ENCODE peak calls at places on chromosomes 3 and 15, in seven cellular contexts. V is tibial nerve, B is breast epithelium, W is ovary, C is heart left ventricle, O is HepG2, G is endothelial cell of umbilical vein. M is an unnamed sample.

GRCh38 chr15:94607176-94607654 is 375.9 kb downstream of the MCTP2 start:
- DNase-seq in W (peak; percentile 29), V (peak; percentile 26), G (peak; percentile 96), C (peak; percentile 64), O (no peak), B (no peak), M (peak; percentile 36)

GRCh38 chr3:182005683-182006082 is 294.0 kb downstream of the SOX2 start:
- DNase-seq in B (no peak), V (no peak), G (no peak), W (no peak), C (no peak), O (no peak), M (no peak)

GRCh38 chr3:29468150-29468549 is 187.3 kb downstream of the RBMS3 start:
- DNase-seq in V (no peak), O (no peak), W (no peak), C (no peak), B (no peak), G (no peak), M (no peak)

GRCh38 chr15:99826146-99826745 is 93.0 kb upstream of the LYSMD4 start:
- DNase-seq in G (no peak), C (no peak), B (no peak), W (no peak), V (no peak), O (no peak), M (no peak)

GRCh38 chr15:88887068-88887580 is 8.2 kb downstream of the HAPLN3 start:
- DNase-seq in O (no peak), W (no peak), V (no peak), G (no peak), C (no peak), B (no peak), M (no peak)

GRCh38 chr3:119630562-119631329 is 29.6 kb downstream of the POPDC2 start:
- DNase-seq in O (no peak), B (no peak), V (no peak), C (no peak), G (peak; percentile 67), W (peak; percentile 34), M (no peak)

GRCh38 chr3:23738946-23739345 is 66.8 kb upstream of the UBE2E1 start:
- DNase-seq in G (no peak), B (no peak), C (no peak), V (no peak), O (no peak), W (no peak), M (no peak)

GRCh38 chr15:97683816-97684215 is 276.7 kb upstream of the ARRDC4 start:
- DNase-seq in B (no peak), C (no peak), W (no peak), G (no peak), V (no peak), O (no peak), M (no peak)

GRCh38 chr3:14517601-14518431 is 22.3 kb downstream of the GRIP2 start:
- DNase-seq in G (no peak), V (no peak), O (no peak), W (no peak), B (peak; percentile 40), C (no peak), M (peak; percentile 11)

GRCh38 chr3:59192473-59192872 is 142.6 kb upstream of the CFAP20DC start:
- DNase-seq in B (no peak), C (no peak), W (no peak), V (no peak), G (no peak), O (no peak), M (no peak)

GRCh38 chr3:100653731-100654309 is 44.4 kb downstream of the ADGRG7 start:
- DNase-seq in O (no peak), W (no peak), G (no peak), V (no peak), C (no peak), B (no peak), M (no peak)

GRCh38 chr3:141450727-141451378 is 36.0 kb upstream of the RASA2 start:
- DNase-seq in W (no peak), C (no peak), G (no peak), B (no peak), O (no peak), V (no peak), M (no peak)

GRCh38 chr3:89145995-89146394 is 38.6 kb downstream of the EPHA3 start:
- DNase-seq in W (no peak), V (no peak), O (peak; percentile 0), C (no peak), B (no peak), G (no peak), M (no peak)

GRCh38 chr3:96700322-96701315 is 113.8 kb upstream of the EPHA6 start:
- DNase-seq in W (no peak), B (no peak), G (no peak), O (no peak), C (no peak), V (no peak), M (no peak)

GRCh38 chr3:177842743-177843734 is 645.8 kb upstream of the TBL1XR1 start:
- DNase-seq in W (no peak), O (no peak), C (no peak), V (no peak), B (no peak), G (no peak), M (no peak)

GRCh38 chr15:69395460-69395859 is 18.7 kb upstream of the KIF23 start:
- DNase-seq in V (no peak), C (no peak), B (no peak), O (no peak), W (no peak), G (no peak), M (no peak)

GRCh38 chr15:66249623-66250174 is 3.9 kb downstream of the MEGF11 start:
- DNase-seq in O (no peak), V (no peak), W (no peak), C (no peak), B (no peak), G (no peak), M (no peak)
- H3K27me3 ChIP-seq in O (peaks cover 15% of the 10 kb centered on the region), V (no peaks in the 10 kb centered on the region), W (no peaks in the 10 kb centered on the region), C (peaks cover 59% of the 10 kb centered on the region), B (peaks cover 29% of the 10 kb centered on the region), G (peaks cover 53% of the 10 kb centered on the region), M (peaks cover 3% of the 10 kb centered on the region)

GRCh38 chr3:66139415-66139814 is 81.4 kb upstream of the SLC25A26 start:
- DNase-seq in V (no peak), O (no peak), W (no peak), B (no peak), G (no peak), C (no peak), M (no peak)
- H3K36me3 ChIP-seq in V (no peaks in the 10 kb centered on the region), O (no peaks in the 10 kb centered on the region), W (no peaks in the 10 kb centered on the region), B (no peaks in the 10 kb centered on the region), G (no peaks in the 10 kb centered on the region), C (no peaks in the 10 kb centered on the region), M (no peaks in the 10 kb centered on the region)

DNA sequence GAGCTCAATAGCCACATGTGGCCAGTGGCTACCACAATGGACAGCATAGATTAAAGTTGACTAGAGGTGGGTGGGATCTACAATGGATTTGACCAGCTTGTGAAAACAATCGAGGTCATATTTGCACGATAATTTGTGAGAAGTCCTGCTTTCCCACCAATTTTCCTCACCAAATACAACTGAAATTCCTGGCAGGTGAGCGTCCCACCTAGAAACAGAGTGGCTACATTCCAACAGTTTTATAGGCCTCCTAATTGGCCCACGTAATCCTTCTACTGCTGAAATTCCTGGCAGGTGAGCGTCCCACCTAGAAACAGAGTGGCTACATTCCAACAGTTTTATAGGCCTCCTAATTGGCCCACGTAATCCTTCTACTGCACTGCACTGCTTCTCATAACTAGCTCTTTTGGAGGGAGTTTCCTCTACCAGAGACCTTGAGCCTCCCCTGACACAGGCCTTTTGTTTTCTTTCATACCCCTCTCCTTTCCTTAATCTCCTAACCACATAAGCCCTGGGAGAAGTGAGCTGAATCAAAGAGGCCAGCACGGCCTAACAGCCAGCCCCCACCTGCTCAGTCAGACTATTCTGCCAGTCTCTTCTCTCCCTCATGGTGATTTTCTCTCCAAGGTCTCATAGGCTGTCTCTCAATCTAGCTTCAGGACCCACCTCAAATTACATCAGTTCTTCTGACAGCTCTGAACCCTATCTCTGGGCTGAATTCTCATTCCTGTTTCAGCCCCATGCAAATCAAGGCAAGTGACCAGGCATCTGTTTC is 80.2 kb downstream of the BFSP2 start:
- DNase-seq in W (no peak), G (no peak), C (no peak), V (no peak), B (no peak), O (peak; percentile 19), M (no peak)
- TF ChIP-seq POLR2A in W (no peak), G (no peak), C (no peak), V (no peak), B (no peak), O (no peak), M (no peak)

GRCh38 chr3:13506239-13506638 is 26.1 kb downstream of the HDAC11 start:
- DNase-seq in B (no peak), G (no peak), O (no peak), V (no peak), W (no peak), C (no peak), M (no peak)

GRCh38 chr3:13506680-13507079 is 26.6 kb downstream of the HDAC11 start:
- DNase-seq in W (no peak), B (no peak), V (no peak), G (no peak), C (peak; percentile 33), O (no peak), M (no peak)

GRCh38 chr3:13504161-13504831 is 24.2 kb downstream of the HDAC11 start:
- DNase-seq in W (peak; percentile 23), G (no peak), O (no peak), V (no peak), B (no peak), C (peak; percentile 41), M (no peak)

GRCh38 chr3:13507247-13507790 is 27.2 kb downstream of the HDAC11 start:
- DNase-seq in C (peak; percentile 10), B (no peak), V (no peak), O (no peak), W (no peak), G (no peak), M (no peak)

DNA sequence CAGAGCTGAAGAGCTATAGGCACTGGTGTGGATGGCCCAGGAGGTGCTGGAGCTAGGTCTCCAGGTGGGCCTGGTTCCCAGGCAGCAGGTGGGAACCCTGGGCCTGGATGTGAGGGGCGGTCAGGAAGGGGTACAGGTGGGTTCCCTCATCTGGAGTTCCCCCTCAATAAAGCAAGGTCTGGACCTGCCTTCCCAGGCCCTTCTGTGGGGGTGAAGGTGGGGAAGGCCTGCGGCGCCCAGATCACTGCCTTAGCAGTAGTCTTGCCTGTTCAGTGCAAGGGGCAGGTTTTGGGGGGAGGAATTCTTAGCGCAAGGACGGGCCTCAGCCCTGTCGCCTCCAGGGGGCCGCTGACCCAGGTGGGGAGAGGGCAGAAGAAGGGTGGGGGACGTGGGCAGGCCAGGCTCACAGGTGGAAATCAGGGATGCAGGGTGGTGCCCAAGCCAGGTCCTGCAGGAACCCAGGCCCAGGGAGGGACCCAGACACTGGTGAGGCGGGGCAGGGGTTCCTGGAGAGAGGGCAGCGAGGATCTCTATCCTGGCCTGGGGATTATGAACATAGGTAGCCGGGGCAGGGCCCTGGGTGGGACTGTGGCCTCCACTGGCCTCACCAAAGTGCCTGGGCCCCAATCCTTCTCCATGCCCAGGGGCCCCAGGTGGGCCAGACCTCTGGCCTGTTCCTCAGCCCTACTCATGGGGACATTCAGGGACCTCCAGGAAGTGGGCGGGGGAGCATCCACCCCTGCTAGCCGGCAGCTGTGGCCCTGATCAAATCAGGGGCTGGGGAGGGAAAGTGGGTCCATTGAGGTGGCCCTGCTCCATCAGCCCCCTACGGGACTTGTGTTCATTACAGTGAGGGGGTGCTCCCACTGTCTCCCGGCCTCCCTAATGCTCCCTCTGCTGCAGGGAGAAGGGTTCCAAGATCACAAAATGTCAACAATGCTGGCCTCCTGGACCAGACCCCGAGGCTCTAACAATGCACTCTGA is 25.3 kb downstream of the HDAC11 start:
- DNase-seq in O (no peak), C (peak; percentile 48), W (peak; percentile 9), G (no peak), B (no peak), V (no peak), M (no peak)
- H3K27me3 ChIP-seq in O (no peaks in the 10 kb centered on the region), C (no peaks in the 10 kb centered on the region), W (no peaks in the 10 kb centered on the region), G (no peaks in the 10 kb centered on the region), B (no peaks in the 10 kb centered on the region), V (no peaks in the 10 kb centered on the region), M (no peaks in the 10 kb centered on the region)

GRCh38 chr3:9703240-9703639 is 393 bp upstream of the CPNE9 start:
- DNase-seq in G (no peak), O (no peak), V (no peak), C (no peak), W (no peak), B (no peak), M (no peak)
- H3K36me3 ChIP-seq in G (peaks cover 4% of the 10 kb centered on the region), O (peaks cover 3% of the 10 kb centered on the region), V (no peaks in the 10 kb centered on the region), C (peaks cover 46% of the 10 kb centered on the region), W (no peaks in the 10 kb centered on the region), B (peaks cover 5% of the 10 kb centered on the region), M (no peaks in the 10 kb centered on the region)